ENCODE peak calls at places on chromosomes 12 and 14, in five cellular contexts. V is WTC11, R is AG08395, P is HCT116, G is RWPE1. M is an unnamed sample.

GRCh38 chr12:52831251-52831650 is 2.9 kb downstream of the KRT79 start:
- DNase-seq in P (no peak), G (no peak), V (no peak), R (no peak), M (no peak)

GRCh38 chr14:19743256-19743655 is at the start of gene OR4Q3:
- DNase-seq in R (no peak), G (no peak), V (no peak), P (no peak), M (no peak)

GRCh38 chr12:111361073-111361716 is 7.7 kb downstream of the PHETA1 start:
- DNase-seq in V (no peak), R (no peak), P (no peak), G (no peak), M (no peak)

GRCh38 chr12:93904124-93904523 is 226.9 kb downstream of the CRADD start:
- DNase-seq in P (no peak), R (no peak), G (no peak), V (no peak), M (no peak)

GRCh38 chr12:45130881-45131281 is 80.0 kb upstream of the DBX2 start:
- DNase-seq in V (peak; percentile 59), G (peak; percentile 51), P (peak; percentile 63), R (peak; percentile 63), M (peak; percentile 28)

GRCh38 chr12:452667-453210 is 7.0 kb upstream of the B4GALNT3 start:
- DNase-seq in V (peak; percentile 28), R (no peak), G (no peak), P (no peak), M (no peak)

GRCh38 chr12:72510772-72511171 is 238.6 kb downstream of the TRHDE start:
- DNase-seq in G (no peak), R (no peak), V (no peak), P (no peak), M (peak; percentile 17)

GRCh38 chr12:1540690-1541089 is 53.7 kb downstream of the FBXL14 start:
- DNase-seq in V (no peak), G (peak; percentile 62), R (no peak), P (peak; percentile 73), M (no peak)

GRCh38 chr14:73116079-73116665 is 20.1 kb upstream of the PSEN1 start:
- DNase-seq in R (no peak), G (no peak), V (no peak), P (no peak), M (no peak)

GRCh38 chr12:121968880-121969279 is 50.5 kb downstream of the CFAP251 start:
- DNase-seq in R (no peak), V (no peak), G (no peak), P (no peak), M (no peak)

GRCh38 chr12:8089718-8090117 is 7.6 kb downstream of the NECAP1 start:
- DNase-seq in G (no peak), P (no peak), V (no peak), R (no peak), M (no peak)

GRCh38 chr14:79534703-79535353 is 676.5 kb downstream of the DIO2 start:
- DNase-seq in R (no peak), G (no peak), P (no peak), V (no peak), M (no peak)

GRCh38 chr12:41992029-41992428 is 152.6 kb downstream of the GXYLT1 start:
- DNase-seq in V (no peak), P (no peak), R (no peak), G (no peak), M (no peak)

GRCh38 chr14:22465201-22465835 is 123.7 kb downstream of the DAD1 start:
- DNase-seq in P (no peak), G (no peak), R (no peak), V (no peak), M (no peak)

GRCh38 chr12:44708218-44708617 is 167.9 kb downstream of the NELL2 start:
- DNase-seq in G (no peak), P (no peak), V (no peak), R (no peak), M (no peak)

GRCh38 chr14:73786942-73787759 is 64.5 kb upstream of the PTGR2 start:
- DNase-seq in G (no peak), V (peak; percentile 64), R (peak; percentile 25), P (no peak), M (no peak)

GRCh38 chr12:93727911-93728310 is 50.7 kb downstream of the CRADD start:
- DNase-seq in V (no peak), P (no peak), G (no peak), R (no peak), M (no peak)

GRCh38 chr14:77158175-77158908 is 16.8 kb upstream of the ZDHHC22 start:
- DNase-seq in R (peak; percentile 84), G (peak; percentile 62), V (peak; percentile 39), P (no peak), M (peak; percentile 78)

GRCh38 chr12:92462049-92462448 is 240.7 kb upstream of the PLEKHG7 start:
- DNase-seq in P (no peak), R (no peak), V (no peak), G (no peak), M (no peak)

GRCh38 chr12:124910561-124911478 is 3.6 kb downstream of the UBC start:
- DNase-seq in G (no peak), P (no peak), R (no peak), V (no peak), M (no peak)

GRCh38 chr12:65509953-65510352 is 231.5 kb downstream of the MSRB3 start:
- DNase-seq in G (no peak), V (no peak), P (no peak), R (no peak), M (no peak)

GRCh38 chr12:128727461-128727860 is 96.3 kb downstream of the SLC15A4 start:
- DNase-seq in V (no peak), G (no peak), R (no peak), P (no peak), M (no peak)

GRCh38 chr12:42918387-42918786 is 328.8 kb upstream of the PRICKLE1 start:
- DNase-seq in G (no peak), V (no peak), R (no peak), P (no peak), M (no peak)

GRCh38 chr14:51525705-51526104 is 126.0 kb upstream of the FRMD6 start:
- DNase-seq in P (no peak), G (no peak), R (no peak), V (no peak), M (no peak)

GRCh38 chr12:115313929-115314328 is 630.0 kb upstream of the TBX3 start:
- DNase-seq in P (no peak), V (no peak), R (peak; percentile 44), G (peak; percentile 36), M (no peak)

GRCh38 chr14:86035882-86036281 is 505.9 kb downstream of the FLRT2 start:
- DNase-seq in G (no peak), V (peak; percentile 65), R (peak; percentile 2), P (no peak), M (no peak)

GRCh38 chr12:130795906-130796305 is 43.1 kb downstream of the STX2 start:
- DNase-seq in V (no peak), R (no peak), G (no peak), P (no peak), M (no peak)

GRCh38 chr14:64938972-64939816 is 3.4 kb downstream of the GPX2 start:
- DNase-seq in P (no peak), V (no peak), R (no peak), G (no peak), M (no peak)